ENCODE peak calls at places on chromosome 3, in four cellular contexts. N is ovary, T is body of pancreas, U is endothelial cell of umbilical vein. L is an unnamed sample.

GRCh38 chr3:197519801-197520211 is 36.0 kb downstream of the BDH1 start:
- DNase-seq in T (no peak), N (no peak), U (no peak), L (no peak)

GRCh38 chr3:134897391-134898131 is 102.5 kb downstream of the EPHB1 start:
- DNase-seq in T (no peak), N (no peak), U (no peak), L (no peak)

GRCh38 chr3:193560870-193561269 is 6.2 kb upstream of the ATP13A4 start:
- DNase-seq in T (no peak), N (no peak), U (no peak), L (no peak)

GRCh38 chr3:111070772-111071256 is 802 bp upstream of the NECTIN3 start:
- DNase-seq in U (no peak), N (no peak), T (no peak), L (no peak)

GRCh38 chr3:11155341-11156025 is 1.2 kb downstream of the HRH1 start:
- DNase-seq in N (peak), U (peak), T (peak), L (peak)

GRCh38 chr3:132593241-132593949 is 3.7 kb upstream of the ACKR4 start:
- DNase-seq in T (no peak), N (no peak), U (no peak), L (no peak)

GRCh38 chr3:142394921-142395622 is 52.8 kb downstream of the XRN1 start:
- DNase-seq in U (no peak), N (no peak), T (no peak), L (no peak)

GRCh38 chr3:197171481-197172067 is 126.8 kb downstream of the DLG1 start:
- DNase-seq in N (no peak), T (no peak), U (no peak), L (no peak)

GRCh38 chr3:150970665-150971327 is 1.7 kb downstream of the CLRN1 start:
- DNase-seq in N (no peak), T (no peak), U (peak), L (no peak)

GRCh38 chr3:59884409-59884808 is 834.6 kb upstream of the CFAP20DC start:
- DNase-seq in N (no peak), U (no peak), T (no peak), L (no peak)

GRCh38 chr3:139313921-139314320 is 29.9 kb upstream of the MRPS22 start:
- DNase-seq in T (no peak), U (no peak), N (peak), L (no peak)

GRCh38 chr3:123546133-123546755 is 38.6 kb downstream of the HACD2 start:
- DNase-seq in N (no peak), U (no peak), T (no peak), L (no peak)

GRCh38 chr3:102810937-102811336 is 376.1 kb downstream of the ZPLD1 start:
- DNase-seq in U (no peak), N (no peak), T (no peak), L (no peak)

GRCh38 chr3:148366743-148367410 is 330.8 kb upstream of the AGTR1 start:
- DNase-seq in N (no peak), U (no peak), T (no peak), L (no peak)

GRCh38 chr3:42157915-42158538 is 66.9 kb downstream of the TRAK1 start:
- DNase-seq in N (no peak), U (no peak), T (no peak), L (no peak)

GRCh38 chr3:133475245-133476010 is 75.6 kb downstream of the BFSP2 start:
- DNase-seq in N (no peak), U (no peak), T (no peak), L (no peak)

GRCh38 chr3:120420855-120421570 is 29.8 kb downstream of the FSTL1 start:
- DNase-seq in T (no peak), N (no peak), U (peak), L (peak)

GRCh38 chr3:11582123-11582968 is 61.4 kb downstream of the VGLL4 start:
- DNase-seq in T (peak), U (peak), N (peak), L (peak)

GRCh38 chr3:174821477-174821876 is 37.7 kb upstream of the NAALADL2 start:
- DNase-seq in U (peak), N (no peak), T (no peak), L (no peak)

GRCh38 chr3:129230311-129231019 is 18.9 kb upstream of the COPG1 start:
- DNase-seq in U (peak), T (no peak), N (no peak), L (no peak)

GRCh38 chr3:165640970-165641369 is 196.3 kb downstream of the BCHE start:
- DNase-seq in T (no peak), N (no peak), U (no peak), L (no peak)

GRCh38 chr3:48194446-48195071 is 6.3 kb upstream of the CDC25A start:
- DNase-seq in U (peak), T (peak), N (peak), L (peak)

GRCh38 chr3:182212479-182213076 is 500.9 kb downstream of the SOX2 start:
- DNase-seq in U (peak), T (peak), N (no peak), L (peak)

GRCh38 chr3:11660242-11660641 is 16.5 kb upstream of the VGLL4 start:
- DNase-seq in T (peak), U (no peak), N (no peak), L (no peak)

GRCh38 chr3:125313060-125313635 is 62.0 kb downstream of the ZNF148 start:
- DNase-seq in T (no peak), U (no peak), N (no peak), L (no peak)

GRCh38 chr3:160400048-160400630 is 689 bp downstream of the SMC4 start:
- DNase-seq in T (peak), N (peak), U (peak), L (peak)

GRCh38 chr3:160973067-160973466 is 132.1 kb downstream of the B3GALNT1 start:
- DNase-seq in U (peak), N (no peak), T (no peak), L (no peak)

GRCh38 chr3:71850654-71851053 is 65.7 kb upstream of the PROK2 start:
- DNase-seq in N (no peak), T (no peak), U (no peak), L (no peak)

GRCh38 chr3:99659032-99659431 is 20.6 kb downstream of the COL8A1 start:
- DNase-seq in T (peak), U (peak), N (no peak), L (no peak)

GRCh38 chr3:157531301-157531660 is 28.1 kb upstream of the VEPH1 start:
- DNase-seq in U (peak), T (no peak), N (no peak), L (no peak)

GRCh38 chr3:24526640-24527237 is 32.1 kb upstream of the THRB start:
- DNase-seq in N (no peak), T (no peak), U (no peak), L (no peak)

GRCh38 chr3:44012146-44012899 is 229.4 kb upstream of the TOPAZ1 start:
- DNase-seq in U (no peak), N (no peak), T (no peak), L (no peak)

GRCh38 chr3:172217877-172218276 is 178.5 kb downstream of the FNDC3B start:
- DNase-seq in T (no peak), U (peak), N (no peak), L (no peak)

GRCh38 chr3:189500299-189500698 is 130.9 kb upstream of the TP63 start:
- DNase-seq in N (no peak), T (no peak), U (no peak), L (no peak)

GRCh38 chr3:153783106-153783505 is 338.1 kb upstream of the ARHGEF26 start:
- DNase-seq in T (no peak), N (no peak), U (no peak), L (no peak)

GRCh38 chr3:42501321-42501680 is 1.1 kb upstream of the VIPR1 start:
- DNase-seq in T (peak), U (no peak), N (no peak), L (no peak)

GRCh38 chr3:55147856-55148720 is 220.2 kb upstream of the LRTM1 start:
- DNase-seq in N (no peak), U (no peak), T (no peak), L (no peak)

GRCh38 chr3:3189102-3189727 is 9.7 kb upstream of the CRBN start:
- DNase-seq in N (no peak), U (no peak), T (no peak), L (no peak)

GRCh38 chr3:74127261-74127660 is 487.2 kb downstream of the CNTN3 start:
- DNase-seq in N (no peak), T (no peak), U (no peak), L (no peak)

GRCh38 chr3:60746043-60746638 is 505.1 kb downstream of the FHIT start:
- DNase-seq in N (no peak), T (no peak), U (no peak), L (no peak)

GRCh38 chr3:49689046-49689886 is at the start of the genes MST1 and RNF123:
- DNase-seq in U (peak), T (peak), N (peak), L (peak)
- TF ChIP-seq POLR2A in U (peak), T (no peak), N (peak), L (peak)

DNA sequence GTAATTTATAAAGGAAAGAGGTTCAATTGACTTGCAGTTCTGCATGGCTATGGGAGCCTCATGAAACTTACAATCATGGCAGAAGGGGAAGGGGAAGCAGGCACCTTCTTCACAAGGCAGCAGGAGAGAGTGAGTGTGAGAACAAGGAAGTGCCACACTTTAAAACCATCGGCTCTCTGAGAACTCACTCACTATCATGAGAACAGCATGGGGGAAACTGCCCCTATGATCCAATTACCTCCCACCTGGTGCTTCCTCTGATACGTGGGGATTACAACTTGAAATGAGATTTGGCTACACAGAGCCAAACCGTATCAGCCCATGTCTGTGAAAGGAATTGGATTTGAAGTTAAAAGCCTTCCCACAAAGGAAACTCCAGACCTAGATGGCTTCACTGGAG is 39.1 kb downstream of the TKT start:
- DNase-seq in T (no peak), U (no peak), N (no peak), L (no peak)
- TF ChIP-seq CTCF in T (no peak), U (no peak), N (no peak), L (no peak)

GRCh38 chr3:187740446-187741399 is 4.5 kb downstream of the BCL6 start:
- DNase-seq in T (peak), N (peak), U (peak), L (peak)
- TF ChIP-seq POLR2A in T (peak), N (no peak), U (no peak), L (no peak)

DNA sequence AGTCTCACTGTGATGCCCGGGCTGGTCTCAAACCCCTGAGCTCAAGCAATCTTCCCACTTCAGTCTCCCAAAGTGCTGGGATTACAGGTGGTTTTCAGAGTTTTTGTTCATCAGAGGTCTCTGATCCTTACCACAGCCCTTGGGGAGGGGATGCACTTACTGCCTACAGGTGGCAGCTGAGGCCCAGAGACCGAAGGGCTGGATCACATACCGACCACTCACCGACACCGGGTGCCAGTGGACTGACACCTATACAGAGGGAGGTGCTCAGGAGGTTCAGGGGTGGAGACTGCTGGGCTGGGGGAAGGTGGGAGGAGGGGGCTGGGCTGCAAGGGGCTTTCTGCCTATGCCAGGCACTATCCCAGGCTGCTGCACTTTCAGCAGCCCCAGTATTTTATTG is 19.5 kb downstream of the DUSP7 start:
- DNase-seq in T (no peak), U (no peak), N (no peak), L (no peak)
- TF ChIP-seq CTCF in T (no peak), U (no peak), N (no peak), L (no peak)

DNA sequence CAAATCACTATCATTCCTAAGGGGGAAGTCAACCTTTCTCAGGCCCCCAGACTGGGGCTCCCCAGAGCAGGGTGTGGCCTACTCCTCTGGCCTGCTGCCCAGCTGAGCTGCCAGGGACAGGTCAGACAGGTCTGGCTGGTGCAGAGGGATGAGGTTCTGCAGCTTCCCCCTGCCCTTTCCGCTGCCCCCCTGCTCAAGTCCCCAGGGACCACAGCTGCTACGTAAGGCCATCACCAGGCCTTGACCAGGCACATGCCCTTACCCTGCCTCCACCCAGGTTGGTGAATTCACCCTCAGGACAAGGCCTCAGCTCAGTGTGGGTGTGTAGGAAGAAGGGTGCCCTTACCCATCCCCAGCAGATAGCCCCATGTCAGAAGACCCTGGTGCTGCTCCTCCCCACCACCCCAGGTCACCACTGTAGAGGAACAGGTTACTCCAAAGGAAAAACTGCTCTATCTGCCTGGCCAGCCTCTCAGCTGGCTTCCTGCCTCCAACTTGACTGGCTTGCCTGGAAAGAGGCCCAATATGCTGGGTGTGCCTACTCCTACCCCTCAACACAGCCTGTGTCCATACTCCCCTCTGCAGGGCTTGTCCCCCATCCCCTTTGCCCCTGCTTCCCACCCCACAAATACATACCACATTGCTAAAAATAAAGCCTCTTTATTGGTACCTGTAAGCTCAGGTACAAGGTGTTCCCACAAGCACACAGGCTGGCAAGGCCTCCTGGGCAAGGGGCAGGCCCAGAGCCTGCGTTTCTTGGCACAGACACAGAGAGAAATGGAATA is 12.0 kb downstream of the CSRNP1 start:
- DNase-seq in N (peak), T (peak), U (peak), L (peak)
- TF ChIP-seq POLR2A in N (no peak), T (no peak), U (peak), L (peak)

DNA sequence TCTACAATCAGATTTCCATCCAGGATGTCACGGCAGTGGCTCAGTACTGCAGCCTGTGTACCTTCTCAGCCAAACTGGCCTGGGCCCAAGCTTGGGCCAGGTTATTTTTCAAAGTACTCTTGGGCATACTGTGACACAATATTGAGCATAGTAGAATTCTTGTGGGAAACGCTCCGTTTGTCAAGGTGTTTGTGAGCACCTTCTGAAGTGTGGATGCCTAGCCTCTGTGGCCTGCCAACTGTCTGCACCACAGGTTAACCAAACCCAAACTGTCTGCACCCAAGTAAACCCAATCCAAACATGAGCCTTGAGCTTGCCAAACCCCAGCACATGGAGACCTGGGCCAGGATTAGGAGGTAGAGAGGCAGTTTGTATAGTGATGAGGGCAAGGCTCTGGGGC is 25.4 kb downstream of the CTDSPL start:
- DNase-seq in T (peak), N (no peak), U (no peak), L (no peak)
- TF ChIP-seq CTCF in T (no peak), N (no peak), U (no peak), L (no peak)

DNA sequence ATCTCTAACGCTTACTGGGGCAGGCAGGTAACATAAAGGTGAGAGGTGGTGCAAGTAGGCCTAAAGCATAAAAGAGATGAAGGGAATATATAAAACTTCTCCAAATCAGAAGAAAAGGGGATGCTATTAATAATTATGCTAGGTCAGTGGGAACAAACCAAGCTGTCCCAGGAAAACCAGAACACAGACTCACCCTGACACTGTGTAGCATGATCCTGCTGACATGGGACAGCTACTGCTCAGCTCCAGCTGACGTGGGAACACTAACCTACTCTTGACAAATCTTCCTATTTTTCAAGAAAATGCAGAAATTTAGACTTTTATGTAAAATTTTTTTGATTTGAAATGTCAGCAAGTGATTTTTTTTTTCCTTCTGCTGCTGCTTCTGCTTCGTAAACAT is 203.5 kb downstream of the KCNMB2 start:
- DNase-seq in T (no peak), N (no peak), U (no peak), L (no peak)
- TF ChIP-seq POLR2A in T (no peak), N (no peak), U (no peak), L (no peak)

DNA sequence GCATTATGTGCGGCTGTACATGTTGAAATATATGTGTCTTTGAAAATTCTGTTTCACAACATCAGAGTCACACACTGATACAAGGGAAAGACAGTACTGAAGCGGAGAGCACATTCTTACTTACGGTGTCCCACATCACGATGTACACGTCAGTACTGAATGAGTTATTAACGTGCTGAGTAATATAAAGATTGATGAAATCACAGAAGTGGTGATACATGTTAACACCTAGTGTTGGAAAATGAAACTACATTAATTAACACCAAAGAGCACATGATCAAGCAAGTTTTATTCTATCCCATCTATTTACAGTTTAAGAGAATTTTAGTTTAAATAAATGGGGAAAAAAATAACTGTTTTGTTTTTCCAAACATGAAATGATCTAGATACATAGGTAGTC is 15.6 kb downstream of the EOGT start:
- DNase-seq in N (no peak), U (no peak), T (no peak), L (no peak)
- TF ChIP-seq CTCF in N (no peak), U (no peak), T (no peak), L (no peak)